ENCODE peak calls at places on chromosome 20, in six cellular contexts. K is HuH-7.5, C is iris pigment epithelial cell, G is hippocampal formation, P is bronchial epithelial cell, R is omental fat pad. M is an unnamed sample.

GRCh38 chr20:40689100-40689942 is at the start of gene MAFB:
- DNase-seq in G (peak), K (peak), R (peak), C (peak), P (peak), M (peak)

GRCh38 chr20:62232764-62233645 is 5.3 kb upstream of the OSBPL2 start:
- DNase-seq in P (no peak), R (no peak), K (no peak), C (no peak), G (no peak), M (no peak)

GRCh38 chr20:58890454-58891075 is 38.0 kb downstream of the GNAS start:
- DNase-seq in P (peak), G (peak), R (no peak), K (peak), C (peak), M (no peak)

GRCh38 chr20:1326031-1326930 is 2.7 kb downstream of the SDCBP2 start:
- DNase-seq in G (no peak), R (peak), K (no peak), P (peak), C (peak), M (no peak)

GRCh38 chr20:1478566-1478965 is 11.9 kb upstream of the NSFL1C start:
- DNase-seq in C (peak), G (no peak), P (peak), K (no peak), R (no peak), M (no peak)

GRCh38 chr20:2236266-2236665 is 59.5 kb upstream of the TGM3 start:
- DNase-seq in G (no peak), C (no peak), K (no peak), R (no peak), P (peak), M (no peak)

GRCh38 chr20:3340443-3340842 is 67.0 kb downstream of the DNAAF9 start:
- DNase-seq in R (no peak), P (no peak), G (peak), K (no peak), C (peak), M (peak)

GRCh38 chr20:12955611-12956010 is 53.2 kb upstream of the SPTLC3 start:
- DNase-seq in R (no peak), C (no peak), P (no peak), K (no peak), G (no peak), M (no peak)

GRCh38 chr20:58046311-58046710 is 182.1 kb downstream of the ANKRD60 start:
- DNase-seq in P (no peak), K (no peak), C (no peak), R (no peak), G (no peak), M (no peak)

GRCh38 chr20:47360489-47361267 is 4.2 kb upstream of the ZMYND8 start:
- DNase-seq in K (peak), G (peak), C (peak), R (peak), P (peak), M (peak)

GRCh38 chr20:37907330-37907676 is 4.4 kb downstream of the VSTM2L start:
- DNase-seq in P (no peak), R (no peak), C (no peak), K (no peak), G (no peak), M (no peak)

GRCh38 chr20:8903655-8904605 is 165.0 kb upstream of the PLCB4 start:
- DNase-seq in C (no peak), R (no peak), P (no peak), K (no peak), G (no peak), M (no peak)

GRCh38 chr20:18919996-18920395 is 106.4 kb downstream of the SCP2D1 start:
- DNase-seq in K (no peak), R (no peak), P (no peak), G (no peak), C (no peak), M (no peak)

GRCh38 chr20:12925214-12925755 is 83.5 kb upstream of the SPTLC3 start:
- DNase-seq in C (peak), R (no peak), G (peak), K (peak), P (peak), M (peak)

GRCh38 chr20:50257860-50258259 is 67.2 kb downstream of the CEBPB start:
- DNase-seq in R (no peak), K (no peak), P (no peak), C (no peak), G (no peak), M (no peak)

GRCh38 chr20:45857114-45857835 is at the start of the genes ACOT8 and ZSWIM3:
- DNase-seq in P (peak), C (peak), G (peak), R (peak), K (peak), M (peak)

GRCh38 chr20:48808382-48809034 is 19.3 kb downstream of the PREX1 start:
- DNase-seq in G (no peak), R (no peak), C (no peak), P (no peak), K (peak), M (no peak)

GRCh38 chr20:1389703-1390385 is 3.0 kb downstream of the FKBP1A start:
- DNase-seq in G (no peak), C (no peak), K (no peak), R (no peak), P (peak), M (no peak)

GRCh38 chr20:48892849-48893352 is 28.6 kb upstream of the ARFGEF2 start:
- DNase-seq in C (no peak), P (no peak), R (no peak), K (no peak), G (no peak), M (no peak)

GRCh38 chr20:12928755-12929401 is 79.9 kb upstream of the SPTLC3 start:
- DNase-seq in G (no peak), C (peak), K (no peak), R (no peak), P (peak), M (peak)

GRCh38 chr20:22536956-22537756 is 47.2 kb downstream of the FOXA2 start:
- DNase-seq in K (no peak), R (no peak), P (no peak), G (no peak), C (no peak), M (no peak)

GRCh38 chr20:24675651-24676352 is 206.4 kb downstream of the SYNDIG1 start:
- DNase-seq in G (no peak), P (no peak), K (no peak), R (no peak), C (no peak), M (no peak)

GRCh38 chr20:45575931-45576330 is 3.2 kb downstream of the WFDC8 start:
- DNase-seq in R (no peak), C (no peak), G (no peak), K (no peak), P (no peak), M (no peak)

GRCh38 chr20:17225891-17226409 is 890 bp upstream of the PCSK2 start:
- DNase-seq in G (no peak), R (no peak), C (no peak), K (no peak), P (no peak), M (no peak)

GRCh38 chr20:33654680-33655161 is 7.4 kb upstream of the C20orf144 start:
- DNase-seq in C (no peak), G (no peak), P (no peak), K (no peak), R (no peak), M (no peak)

GRCh38 chr20:40564997-40565680 is 123.9 kb downstream of the MAFB start:
- DNase-seq in R (no peak), C (peak), P (peak), K (no peak), G (no peak), M (peak)

GRCh38 chr20:57659131-57659788 is 39.0 kb upstream of the ZBP1 start:
- DNase-seq in P (no peak), C (no peak), R (peak), G (no peak), K (no peak), M (no peak)

GRCh38 chr20:3755814-3756480 is 11.6 kb downstream of the ADISSP start:
- DNase-seq in P (no peak), G (no peak), K (no peak), C (no peak), R (no peak), M (no peak)

GRCh38 chr20:4978050-4978918 is 23.0 kb downstream of the SLC23A2 start:
- DNase-seq in G (no peak), P (no peak), K (no peak), C (no peak), R (no peak), M (no peak)

GRCh38 chr20:2822073-2822472 is 5.9 kb downstream of the TMEM239 start:
- DNase-seq in R (no peak), P (no peak), C (peak), G (no peak), K (no peak), M (no peak)

GRCh38 chr20:43744966-43745733 is 18.3 kb upstream of the GTSF1L start:
- DNase-seq in C (no peak), K (no peak), G (no peak), R (no peak), P (no peak), M (no peak)

GRCh38 chr20:3350412-3350811 is 57.1 kb downstream of the DNAAF9 start:
- DNase-seq in K (no peak), G (no peak), R (no peak), P (no peak), C (peak), M (no peak)

GRCh38 chr20:38995536-38996044 is 33.4 kb downstream of the DHX35 start:
- DNase-seq in R (no peak), P (no peak), G (no peak), C (no peak), K (no peak), M (no peak)

GRCh38 chr20:44993343-44993742 is 27.0 kb downstream of the STK4 start:
- DNase-seq in R (no peak), P (peak), G (no peak), K (no peak), C (peak), M (no peak)

GRCh38 chr20:5776074-5776473 is 25.9 kb downstream of the SHLD1 start:
- DNase-seq in C (no peak), R (no peak), P (no peak), G (no peak), K (no peak), M (no peak)

GRCh38 chr20:57104113-57104512 is 162.3 kb downstream of the BMP7 start:
- DNase-seq in P (no peak), R (no peak), C (no peak), G (no peak), K (peak), M (no peak)